ENCODE peak calls at places on chromosomes 2 and 18, in five cellular contexts. W is HuH-7.5, F is activated gamma-delta T cell treated with Interleukin-2 at 50 U/mL for 16 hours, J is AG09309, S is sciatic nerve. E is an unnamed sample.

GRCh38 chr2:65545818-65546217 is 113.4 kb upstream of the SPRED2 start:
- DNase-seq in W (no peak), F (no peak), J (no peak), S (no peak), E (peak; percentile 41)

GRCh38 chr2:26938399-26938798 is 32.0 kb upstream of the MAPRE3 start:
- DNase-seq in W (no peak), F (no peak), J (no peak), S (no peak), E (no peak)

GRCh38 chr2:9060819-9061218 is 57.3 kb upstream of the MBOAT2 start:
- DNase-seq in W (no peak), F (no peak), J (no peak), S (no peak), E (no peak)

GRCh38 chr2:36597532-36598377 is at the start of gene FEZ2:
- DNase-seq in W (peak; percentile 67), F (peak; percentile 50), J (no peak), S (peak; percentile 85), E (peak; percentile 42)

GRCh38 chr18:59549797-59550516 is 147.3 kb downstream of the CCBE1 start:
- DNase-seq in W (no peak), F (no peak), J (no peak), S (no peak), E (no peak)

GRCh38 chr2:126634273-126634861 is 21.6 kb upstream of the GYPC start:
- DNase-seq in W (no peak), F (peak; percentile 34), J (no peak), S (no peak), E (no peak)

GRCh38 chr18:40534748-40535147 is 1420.3 kb upstream of the PIK3C3 start:
- DNase-seq in W (no peak), F (no peak), J (no peak), S (no peak), E (no peak)

GRCh38 chr18:79560042-79560860 is 119.4 kb upstream of the CTDP1 start:
- DNase-seq in W (no peak), F (no peak), J (no peak), S (peak; percentile 52), E (no peak)

GRCh38 chr2:147630585-147630984 is 214.2 kb upstream of the ACVR2A start:
- DNase-seq in W (no peak), F (no peak), J (no peak), S (no peak), E (no peak)

GRCh38 chr2:133952896-133953295 is 301.0 kb upstream of the MGAT5 start:
- DNase-seq in W (no peak), F (no peak), J (no peak), S (no peak), E (no peak)

GRCh38 chr2:51344886-51345285 is 313.0 kb upstream of the NRXN1 start:
- DNase-seq in W (no peak), F (no peak), J (no peak), S (no peak), E (no peak)

GRCh38 chr2:240596491-240596931 is 10.0 kb downstream of the CAPN10 start:
- DNase-seq in W (no peak), F (no peak), J (no peak), S (peak; percentile 62), E (no peak)

GRCh38 chr2:72117029-72117428 is 30.6 kb downstream of the CYP26B1 start:
- DNase-seq in W (no peak), F (no peak), J (no peak), S (no peak), E (no peak)

GRCh38 chr18:46297621-46298020 is 193.4 kb downstream of the HAUS1 start:
- DNase-seq in W (no peak), F (no peak), J (no peak), S (no peak), E (no peak)

GRCh38 chr2:176636376-176636775 is 367.1 kb downstream of the MTX2 start:
- DNase-seq in W (no peak), F (no peak), J (no peak), S (no peak), E (no peak)

GRCh38 chr2:194260185-194260584 is 1396.8 kb upstream of the SLC39A10 start:
- DNase-seq in W (no peak), F (no peak), J (no peak), S (no peak), E (no peak)

GRCh38 chr2:105127288-105127915 is 89.5 kb downstream of the MRPS9 start:
- DNase-seq in W (no peak), F (no peak), J (no peak), S (no peak), E (no peak)